ENCODE peak calls at places on chromosome 18, in five cellular contexts. One of them, this sample, is unnamed.

GRCh38 chr18:9731380-9731779 is 23.3 kb downstream of the RAB31 start:
- DNase-seq in NCI-H69: no peak
- DNase-seq in SK-MEL-5: peak; percentile 20
- DNase-seq in T-cell: no peak
- DNase-seq in stimulated activated CD8-positive, alpha-beta memory T cell treated with anti-CD3 and anti-CD28 coated beads, Interleukin-7, amount 100 ng/mL, for 48 hours: no peak
- DNase-seq in this sample: no peak

GRCh38 chr18:22841840-22842239 is 91.3 kb upstream of the RBBP8 start:
- DNase-seq in SK-MEL-5: no peak
- DNase-seq in T-cell: no peak
- DNase-seq in NCI-H69: no peak
- DNase-seq in stimulated activated CD8-positive, alpha-beta memory T cell treated with anti-CD3 and anti-CD28 coated beads, Interleukin-7, amount 100 ng/mL, for 48 hours: no peak
- DNase-seq in this sample: no peak

GRCh38 chr18:36960038-36960437 is 131.1 kb downstream of the KIAA1328 start:
- DNase-seq in T-cell: no peak
- DNase-seq in SK-MEL-5: no peak
- DNase-seq in stimulated activated CD8-positive, alpha-beta memory T cell treated with anti-CD3 and anti-CD28 coated beads, Interleukin-7, amount 100 ng/mL, for 48 hours: no peak
- DNase-seq in NCI-H69: no peak
- DNase-seq in this sample: no peak

GRCh38 chr18:9173770-9174233 is 37.2 kb downstream of the ANKRD12 start:
- DNase-seq in SK-MEL-5: no peak
- DNase-seq in NCI-H69: no peak
- DNase-seq in stimulated activated CD8-positive, alpha-beta memory T cell treated with anti-CD3 and anti-CD28 coated beads, Interleukin-7, amount 100 ng/mL, for 48 hours: no peak
- DNase-seq in T-cell: no peak
- DNase-seq in this sample: no peak

GRCh38 chr18:53947092-53947640 is 277.3 kb downstream of the MBD2 start:
- DNase-seq in stimulated activated CD8-positive, alpha-beta memory T cell treated with anti-CD3 and anti-CD28 coated beads, Interleukin-7, amount 100 ng/mL, for 48 hours: no peak
- DNase-seq in NCI-H69: peak; percentile 94
- DNase-seq in SK-MEL-5: no peak
- DNase-seq in T-cell: no peak
- DNase-seq in this sample: no peak

GRCh38 chr18:8661754-8662573 is 43.4 kb upstream of the MTCL1 start:
- DNase-seq in NCI-H69: peak; percentile 100
- DNase-seq in T-cell: no peak
- DNase-seq in stimulated activated CD8-positive, alpha-beta memory T cell treated with anti-CD3 and anti-CD28 coated beads, Interleukin-7, amount 100 ng/mL, for 48 hours: no peak
- DNase-seq in SK-MEL-5: no peak
- DNase-seq in this sample: no peak

GRCh38 chr18:8400193-8400752 is 209.0 kb upstream of the RAB12 start:
- DNase-seq in NCI-H69: no peak
- DNase-seq in SK-MEL-5: no peak
- DNase-seq in T-cell: no peak
- DNase-seq in stimulated activated CD8-positive, alpha-beta memory T cell treated with anti-CD3 and anti-CD28 coated beads, Interleukin-7, amount 100 ng/mL, for 48 hours: no peak
- DNase-seq in this sample: no peak

GRCh38 chr18:987325-988186 is 82.9 kb downstream of the ADCYAP1 start:
- DNase-seq in SK-MEL-5: no peak
- DNase-seq in T-cell: no peak
- DNase-seq in NCI-H69: no peak
- DNase-seq in stimulated activated CD8-positive, alpha-beta memory T cell treated with anti-CD3 and anti-CD28 coated beads, Interleukin-7, amount 100 ng/mL, for 48 hours: no peak
- DNase-seq in this sample: no peak

GRCh38 chr18:27769152-27769551 is 407.8 kb downstream of the CDH2 start:
- DNase-seq in SK-MEL-5: no peak
- DNase-seq in T-cell: no peak
- DNase-seq in NCI-H69: peak; percentile 35
- DNase-seq in stimulated activated CD8-positive, alpha-beta memory T cell treated with anti-CD3 and anti-CD28 coated beads, Interleukin-7, amount 100 ng/mL, for 48 hours: no peak
- DNase-seq in this sample: no peak

GRCh38 chr18:34647251-34647650 is 62.8 kb upstream of the DTNA start:
- DNase-seq in NCI-H69: peak; percentile 53
- DNase-seq in stimulated activated CD8-positive, alpha-beta memory T cell treated with anti-CD3 and anti-CD28 coated beads, Interleukin-7, amount 100 ng/mL, for 48 hours: no peak
- DNase-seq in T-cell: no peak
- DNase-seq in SK-MEL-5: peak; percentile 53
- DNase-seq in this sample: no peak

GRCh38 chr18:56522826-56523225 is 115.6 kb downstream of the TXNL1 start:
- DNase-seq in NCI-H69: no peak
- DNase-seq in SK-MEL-5: no peak
- DNase-seq in stimulated activated CD8-positive, alpha-beta memory T cell treated with anti-CD3 and anti-CD28 coated beads, Interleukin-7, amount 100 ng/mL, for 48 hours: no peak
- DNase-seq in T-cell: no peak
- DNase-seq in this sample: no peak

GRCh38 chr18:57437782-57438668 is 2.9 kb downstream of the ONECUT2 start:
- DNase-seq in stimulated activated CD8-positive, alpha-beta memory T cell treated with anti-CD3 and anti-CD28 coated beads, Interleukin-7, amount 100 ng/mL, for 48 hours: peak; percentile 72
- DNase-seq in T-cell: no peak
- DNase-seq in NCI-H69: peak; percentile 99
- DNase-seq in SK-MEL-5: peak; percentile 7
- DNase-seq in this sample: no peak

GRCh38 chr18:70453058-70453775 is 164.4 kb downstream of the SOCS6 start:
- DNase-seq in NCI-H69: no peak
- DNase-seq in T-cell: no peak
- DNase-seq in stimulated activated CD8-positive, alpha-beta memory T cell treated with anti-CD3 and anti-CD28 coated beads, Interleukin-7, amount 100 ng/mL, for 48 hours: no peak
- DNase-seq in SK-MEL-5: no peak
- DNase-seq in this sample: no peak

This sample was measured in SK-N-MC.